ENCODE peak calls at places on chromosome 19, in four cellular contexts. U is WTC11, K is HepG2, B is GM12878. V is an unnamed sample.

GRCh38 chr19:2055871-2056809 is 5.1 kb upstream of the MKNK2 start:
- DNase-seq in U (no peak), K (no peak), B (no peak), V (peak)

GRCh38 chr19:10797541-10798256 is 38.3 kb downstream of the TMED1 start:
- DNase-seq in U (no peak), K (no peak), B (peak), V (no peak)

GRCh38 chr19:4374451-4375163 is 25.7 kb downstream of the SH3GL1 start:
- DNase-seq in U (no peak), K (peak), B (no peak), V (peak)

GRCh38 chr19:53813996-53814395 is 10.1 kb downstream of the NLRP12 start:
- DNase-seq in U (no peak), K (no peak), B (no peak), V (no peak)

GRCh38 chr19:50198431-50199253 is 4.8 kb upstream of the MYH14 start:
- DNase-seq in U (no peak), K (no peak), B (no peak), V (no peak)

GRCh38 chr19:44988896-44989563 is 12.2 kb upstream of the RELB start:
- DNase-seq in U (peak), K (peak), B (no peak), V (peak)

GRCh38 chr19:45973564-45974338 is at the start of gene NOVA2:
- DNase-seq in U (peak), K (no peak), B (peak), V (peak)

GRCh38 chr19:11964496-11964857 is 363 bp upstream of the ZNF763 start:
- DNase-seq in U (peak), K (peak), B (no peak), V (no peak)

GRCh38 chr19:10812196-10812595 is 23.8 kb downstream of the TMED1 start:
- DNase-seq in U (no peak), K (no peak), B (no peak), V (peak)

GRCh38 chr19:32595491-32595890 is 14.5 kb downstream of the PDCD5 start:
- DNase-seq in U (no peak), K (no peak), B (no peak), V (no peak)

GRCh38 chr19:8210660-8211101 is 1.5 kb downstream of the CERS4 start:
- DNase-seq in U (no peak), K (no peak), B (no peak), V (no peak)

GRCh38 chr19:21569497-21569870 is 64.1 kb downstream of the ZNF429 start:
- DNase-seq in U (no peak), K (no peak), B (no peak), V (no peak)

GRCh38 chr19:16031872-16032200 is 44.5 kb upstream of the TPM4 start:
- DNase-seq in U (no peak), K (no peak), B (no peak), V (no peak)

GRCh38 chr19:33080761-33081681 is at the start of gene GPATCH1:
- DNase-seq in U (peak), K (peak), B (peak), V (peak)

GRCh38 chr19:1481893-1482360 is 2.9 kb upstream of the C19orf25 start:
- DNase-seq in U (no peak), K (no peak), B (no peak), V (no peak)

GRCh38 chr19:55605637-55606470 is at the start of gene ZNF865:
- DNase-seq in U (peak), K (peak), B (peak), V (peak)

GRCh38 chr19:41606215-41606837 is 20.5 kb downstream of the CEACAM4 start:
- DNase-seq in U (peak), K (no peak), B (no peak), V (no peak)

GRCh38 chr19:51689751-51690358 is 3.3 kb upstream of the SPACA6 start:
- DNase-seq in U (peak), K (no peak), B (no peak), V (peak)

GRCh38 chr19:47421844-47422395 is 2.6 kb upstream of the MEIS3 start:
- DNase-seq in U (no peak), K (no peak), B (no peak), V (peak)

DNA sequence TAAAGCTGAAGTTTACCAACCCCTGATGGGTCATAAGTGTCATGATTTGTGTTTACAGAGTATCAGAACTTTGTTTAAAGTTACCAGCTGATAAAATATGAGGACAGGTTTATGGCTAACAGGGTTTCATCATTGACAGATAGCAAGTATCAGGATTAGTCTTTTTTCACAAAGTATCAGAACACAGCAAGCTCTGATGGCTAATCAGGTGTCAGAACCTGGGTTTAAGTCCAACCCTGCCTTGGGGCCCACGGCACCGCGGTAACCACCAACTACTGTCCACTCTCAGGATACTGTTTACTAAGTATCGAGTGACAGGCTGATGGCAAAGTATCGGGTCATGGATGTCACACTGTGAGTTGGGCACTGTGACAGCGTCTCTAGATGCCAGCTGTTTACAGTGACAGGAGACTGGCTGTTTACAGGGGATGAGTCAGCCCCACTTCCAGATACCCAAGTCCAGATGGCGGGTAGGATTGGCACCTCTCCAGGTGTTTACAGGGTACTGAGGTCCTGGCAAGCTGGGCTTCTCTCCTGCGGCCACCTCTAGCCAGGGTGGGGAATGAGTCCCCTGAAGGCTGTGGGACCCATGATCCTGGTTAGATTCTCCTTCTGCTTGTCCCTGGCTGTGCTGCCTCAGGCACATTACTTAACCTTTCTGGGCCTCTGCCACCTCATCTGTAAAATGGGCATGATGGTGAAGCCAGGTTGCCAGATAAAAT is 21.8 kb downstream of the ARRDC2 start:
- DNase-seq in U (no peak), K (peak), B (no peak), V (no peak)
- TF ChIP-seq TCF7 in U (no peak), K (no peak), B (no peak), V (no peak)

GRCh38 chr19:18373892-18374629 is 11.9 kb upstream of the GDF15 start:
- DNase-seq in U (peak), K (peak), B (peak), V (peak)
- TF ChIP-seq TCF7 in U (no peak), K (peak), B (no peak), V (peak)

DNA sequence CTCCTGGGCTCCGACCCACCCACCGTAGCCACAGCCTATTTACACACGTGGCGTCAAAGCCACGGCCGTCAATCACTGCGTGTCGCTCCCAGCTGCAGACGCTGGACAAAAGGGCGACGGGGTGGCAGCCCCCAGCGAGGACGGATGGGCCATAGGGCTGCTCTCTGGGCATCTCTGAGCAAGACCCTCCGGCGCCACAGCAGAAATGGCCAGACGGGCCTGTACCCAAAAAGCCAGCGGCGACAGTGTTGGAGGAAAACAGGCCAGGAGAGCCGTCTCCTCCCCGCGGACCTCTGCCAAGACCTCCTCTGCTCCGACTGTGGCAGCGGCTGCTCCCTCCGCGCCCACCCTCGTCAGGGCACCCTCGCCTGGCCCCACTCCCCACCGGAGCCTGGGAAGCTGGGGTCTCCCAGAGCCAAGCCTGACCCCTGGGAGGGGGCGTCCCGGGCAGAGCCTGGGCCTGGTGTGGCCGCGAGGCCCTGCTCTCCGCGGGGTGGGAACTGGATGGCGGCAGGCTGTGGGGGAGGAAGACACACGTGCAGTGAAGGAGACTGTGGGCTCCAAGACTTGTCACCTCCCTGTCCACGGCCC is 2.7 kb downstream of the C2CD4C start:
- DNase-seq in U (no peak), K (no peak), B (no peak), V (no peak)
- TF ChIP-seq TCF7 in U (no peak), K (no peak), B (no peak), V (no peak)

DNA sequence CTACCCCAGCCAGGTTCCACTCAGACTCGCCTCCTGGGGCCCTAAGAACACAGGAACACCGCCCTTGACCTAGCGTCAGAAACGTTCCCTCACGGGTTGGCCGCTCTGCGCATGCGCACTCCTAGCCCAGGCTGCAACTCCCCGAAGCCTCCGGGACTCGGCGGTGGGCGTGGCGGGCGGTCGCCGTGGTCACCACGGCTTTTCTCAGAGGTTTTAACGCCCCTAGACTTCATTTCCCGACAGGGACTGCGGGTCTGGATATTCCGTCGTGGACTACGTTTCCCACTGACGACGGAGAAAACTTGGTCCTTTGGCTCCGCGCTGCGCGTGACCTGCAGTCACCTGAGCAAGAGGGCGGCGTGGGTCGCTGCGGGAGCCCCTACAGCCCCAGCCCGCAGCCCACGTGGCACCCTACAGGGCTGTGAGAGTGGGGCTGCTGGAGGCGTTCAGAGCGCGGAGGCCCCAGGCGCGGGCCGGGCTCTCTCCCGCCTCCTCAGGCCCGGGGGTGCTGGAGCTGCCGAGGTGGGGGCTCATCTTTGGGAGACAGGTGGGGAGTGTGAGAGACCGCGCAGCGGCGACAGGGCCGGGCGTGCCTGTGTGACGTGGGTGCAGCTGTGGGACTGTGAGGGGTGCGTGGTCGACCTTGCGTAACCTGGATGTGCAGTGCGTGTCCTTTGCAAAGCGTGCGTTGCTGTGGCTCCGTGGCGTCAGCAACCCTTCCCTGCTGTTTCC is 38.0 kb upstream of the ZNF573 start:
- DNase-seq in U (peak), K (no peak), B (no peak), V (peak)
- TF ChIP-seq TCF7 in U (no peak), K (no peak), B (no peak), V (no peak)

GRCh38 chr19:5586300-5587070 is 18.7 kb upstream of the TINCR start:
- DNase-seq in U (no peak), K (no peak), B (no peak), V (no peak)

GRCh38 chr19:5585461-5586299 is 17.9 kb upstream of the TINCR start:
- DNase-seq in U (peak), K (no peak), B (no peak), V (peak)

GRCh38 chr19:5587661-5588060 is 19.9 kb upstream of the TINCR start:
- DNase-seq in U (no peak), K (no peak), B (no peak), V (no peak)

GRCh38 chr19:5588441-5588840 is 20.7 kb upstream of the TINCR start:
- DNase-seq in U (no peak), K (no peak), B (no peak), V (no peak)

GRCh38 chr19:5587071-5587455 is 19.3 kb upstream of the TINCR start:
- DNase-seq in U (no peak), K (no peak), B (no peak), V (no peak)
- TF ChIP-seq TCF7 in U (no peak), K (no peak), B (no peak), V (no peak)

GRCh38 chr19:3186891-3187661 is 1.3 kb downstream of the NCLN start:
- DNase-seq in U (no peak), K (no peak), B (no peak), V (peak)

GRCh38 chr19:3189702-3190469 is 4.2 kb downstream of the NCLN start:
- DNase-seq in U (peak), K (no peak), B (no peak), V (peak)

GRCh38 chr19:3188627-3189596 is 3.2 kb downstream of the NCLN start:
- DNase-seq in U (no peak), K (no peak), B (no peak), V (no peak)

GRCh38 chr19:3186377-3186688 is 603 bp downstream of the NCLN start:
- DNase-seq in U (no peak), K (no peak), B (no peak), V (no peak)

DNA sequence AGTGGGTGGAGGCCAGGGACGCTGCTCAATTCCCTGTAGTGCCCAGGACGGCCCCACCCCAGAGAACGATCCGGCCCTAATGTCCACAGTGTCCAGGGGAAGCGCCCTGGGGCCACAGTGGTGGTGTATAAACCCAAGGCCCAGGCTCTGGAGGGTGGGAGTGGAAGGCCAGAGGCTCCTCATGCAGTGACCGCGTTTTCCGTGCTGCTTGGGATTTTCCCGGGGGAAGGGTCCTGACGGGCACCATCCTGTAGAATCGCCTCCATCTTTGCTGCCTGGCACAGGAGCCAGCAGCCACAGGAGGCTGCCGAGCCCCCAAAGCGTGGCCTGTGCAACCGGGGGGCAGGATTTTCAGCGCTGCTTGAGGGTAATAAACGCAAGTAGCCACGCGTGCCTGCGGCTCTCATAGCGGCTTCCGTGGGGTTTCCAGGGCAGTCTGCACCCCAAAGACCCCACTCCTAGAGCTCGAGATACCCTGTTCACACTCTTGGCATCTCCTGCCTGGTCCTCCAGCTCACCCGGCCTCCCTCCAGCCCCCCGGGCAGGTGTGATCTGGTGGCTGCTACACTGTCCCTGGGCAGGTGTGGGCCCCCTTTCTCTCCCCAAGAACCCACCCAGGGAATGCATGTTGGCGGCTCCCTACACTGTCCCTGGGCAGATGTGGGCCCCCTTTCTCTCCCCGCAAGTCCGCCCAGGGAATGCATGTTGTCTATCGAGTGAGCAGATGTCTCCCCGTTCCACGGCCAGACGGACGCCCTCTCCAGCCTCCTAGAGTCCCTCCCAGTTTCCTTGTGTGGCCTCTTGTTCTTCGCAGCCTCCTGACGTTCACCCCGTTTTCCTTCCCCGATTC is 2.2 kb downstream of the NCLN start:
- DNase-seq in U (no peak), K (no peak), B (no peak), V (no peak)
- TF ChIP-seq TCF7 in U (no peak), K (no peak), B (no peak), V (no peak)

DNA sequence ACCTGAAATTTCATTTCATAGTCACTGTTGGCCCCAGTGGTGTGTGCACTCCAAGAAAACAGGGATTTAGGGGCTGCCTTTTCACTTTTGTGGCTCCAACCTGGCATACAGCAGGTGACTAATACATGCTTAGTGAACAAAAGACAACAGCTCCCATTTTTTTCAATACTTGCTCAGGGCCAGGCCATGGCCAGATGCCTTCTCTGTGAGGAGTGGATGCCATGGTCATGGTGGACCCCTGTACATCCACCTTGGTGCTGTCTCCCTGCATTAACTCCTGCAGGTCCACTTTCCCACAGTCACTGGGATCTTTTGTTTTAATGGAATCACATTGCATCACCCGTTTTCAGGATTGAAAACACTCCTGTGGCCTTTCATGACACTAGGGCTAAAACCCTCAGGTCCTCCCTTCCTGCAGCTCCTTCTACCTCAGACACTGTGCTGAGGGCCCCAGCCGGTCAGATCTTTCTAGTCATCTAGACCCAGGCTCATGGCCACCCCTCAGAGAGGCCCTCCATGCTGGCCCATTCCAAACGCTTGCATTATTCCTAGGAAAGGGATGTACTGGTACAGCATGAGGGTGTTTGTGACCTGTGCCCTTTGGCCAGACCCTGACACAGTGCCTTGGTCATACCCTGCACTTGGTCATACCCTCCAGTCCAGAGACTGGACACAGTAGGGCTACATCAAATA is 1.2 kb upstream of the TMEM147 start:
- DNase-seq in U (no peak), K (no peak), B (no peak), V (no peak)
- TF ChIP-seq TCF7 in U (no peak), K (no peak), B (no peak), V (no peak)